ENCODE peak calls at places on chromosome 14, in four cellular contexts. Q, M, I and F are unnamed samples.

GRCh38 chr14:67359319-67359774 is 257 bp downstream of the ATP6V1D start:
- DNase-seq in Q (peak), M (peak), I (no peak), F (no peak)

GRCh38 chr14:90277581-90278198 is 21.3 kb downstream of the PSMC1 start:
- DNase-seq in Q (no peak), M (no peak), I (no peak), F (no peak)

GRCh38 chr14:69543341-69544249 is 31.1 kb downstream of the CCDC177 start:
- DNase-seq in Q (peak), M (peak), I (peak), F (peak)

GRCh38 chr14:91105673-91106072 is 8.2 kb upstream of the DGLUCY start:
- DNase-seq in Q (peak), I (no peak), M (no peak), F (no peak)

GRCh38 chr14:23653046-23653445 is 16.9 kb downstream of the DHRS2 start:
- DNase-seq in Q (no peak), M (no peak), I (no peak), F (no peak)

GRCh38 chr14:26191123-26191522 is 406.7 kb downstream of the NOVA1 start:
- DNase-seq in Q (peak), M (no peak), I (no peak), F (no peak)

GRCh38 chr14:105484997-105485393 is 1.7 kb upstream of the CRIP1 start:
- DNase-seq in M (no peak), I (no peak), Q (no peak), F (no peak)

GRCh38 chr14:32622742-32623141 is 293.6 kb downstream of the AKAP6 start:
- DNase-seq in I (no peak), M (no peak), Q (no peak), F (no peak)

GRCh38 chr14:91298576-91298975 is 54.1 kb upstream of the GPR68 start:
- DNase-seq in M (no peak), I (no peak), Q (no peak), F (no peak)

GRCh38 chr14:34310724-34311123 is 151.3 kb downstream of the SPTSSA start:
- DNase-seq in Q (no peak), M (no peak), I (no peak), F (no peak)

GRCh38 chr14:92443167-92443566 is 70.4 kb upstream of the RIN3 start:
- DNase-seq in M (no peak), Q (no peak), I (no peak), F (no peak)

GRCh38 chr14:30638926-30639325 is 16.8 kb downstream of the SCFD1 start:
- DNase-seq in I (no peak), M (no peak), Q (no peak), F (no peak)

GRCh38 chr14:26621807-26622560 is 24.2 kb upstream of the NOVA1 start:
- DNase-seq in Q (no peak), M (no peak), I (no peak), F (no peak)

GRCh38 chr14:41749425-41749824 is 142.7 kb downstream of the LRFN5 start:
- DNase-seq in Q (peak), M (no peak), I (peak), F (no peak)

GRCh38 chr14:65879218-65880009 is 466.9 kb downstream of the FUT8 start:
- DNase-seq in Q (peak), M (peak), I (peak), F (peak)

GRCh38 chr14:28308727-28309126 is 457.9 kb upstream of the FOXG1 start:
- DNase-seq in I (no peak), Q (peak), M (peak), F (no peak)

GRCh38 chr14:100554082-100554677 is 33.0 kb downstream of the BEGAIN start:
- DNase-seq in Q (no peak), M (peak), I (peak), F (no peak)